ENCODE peak calls at places on chromosomes 6 and 20, in five cellular contexts. One of them, this sample, is unnamed.

GRCh38 chr20:13857304-13857703 is 72.5 kb downstream of the NDUFAF5 start:
- DNase-seq in AG10803: peak; percentile 31
- DNase-seq in neural progenitor cell: no peak
- DNase-seq in bronchial epithelial cell: no peak
- DNase-seq in CD8-positive, alpha-beta T cell: no peak
- DNase-seq in this sample: no peak

GRCh38 chr20:57826731-57827287 is 117.0 kb upstream of the PMEPA1 start:
- DNase-seq in neural progenitor cell: no peak
- DNase-seq in CD8-positive, alpha-beta T cell: no peak
- DNase-seq in bronchial epithelial cell: no peak
- DNase-seq in AG10803: no peak
- DNase-seq in this sample: no peak

GRCh38 chr20:24439737-24440136 is 29.7 kb upstream of the SYNDIG1 start:
- DNase-seq in neural progenitor cell: no peak
- DNase-seq in AG10803: no peak
- DNase-seq in CD8-positive, alpha-beta T cell: no peak
- DNase-seq in bronchial epithelial cell: no peak
- DNase-seq in this sample: no peak

GRCh38 chr20:23530937-23531567 is 37.2 kb downstream of the CST9L start:
- DNase-seq in AG10803: no peak
- DNase-seq in CD8-positive, alpha-beta T cell: no peak
- DNase-seq in neural progenitor cell: no peak
- DNase-seq in bronchial epithelial cell: no peak
- DNase-seq in this sample: no peak

GRCh38 chr6:219641-220198 is 72.6 kb upstream of the DUSP22 start:
- DNase-seq in CD8-positive, alpha-beta T cell: no peak
- DNase-seq in neural progenitor cell: peak; percentile 48
- DNase-seq in bronchial epithelial cell: peak; percentile 72
- DNase-seq in AG10803: peak; percentile 11
- DNase-seq in this sample: peak; percentile 22

GRCh38 chr6:111517965-111518364 is 34.9 kb upstream of the REV3L start:
- DNase-seq in neural progenitor cell: no peak
- DNase-seq in CD8-positive, alpha-beta T cell: no peak
- DNase-seq in bronchial epithelial cell: no peak
- DNase-seq in AG10803: no peak
- DNase-seq in this sample: no peak

GRCh38 chr6:27478141-27478705 is 5.3 kb upstream of the ZNF184 start:
- DNase-seq in CD8-positive, alpha-beta T cell: peak; percentile 8
- DNase-seq in bronchial epithelial cell: peak; percentile 21
- DNase-seq in neural progenitor cell: no peak
- DNase-seq in AG10803: peak; percentile 24
- DNase-seq in this sample: no peak

GRCh38 chr6:1670711-1671462 is 61.2 kb downstream of the FOXC1 start:
- DNase-seq in CD8-positive, alpha-beta T cell: no peak
- DNase-seq in neural progenitor cell: peak; percentile 44
- DNase-seq in AG10803: no peak
- DNase-seq in bronchial epithelial cell: peak; percentile 42
- DNase-seq in this sample: no peak

GRCh38 chr20:47993035-47993755 is 207.9 kb upstream of the SULF2 start:
- DNase-seq in CD8-positive, alpha-beta T cell: no peak
- DNase-seq in bronchial epithelial cell: peak; percentile 65
- DNase-seq in AG10803: no peak
- DNase-seq in neural progenitor cell: no peak
- DNase-seq in this sample: no peak

GRCh38 chr6:128028183-128028582 is 127.3 kb upstream of the THEMIS start:
- DNase-seq in CD8-positive, alpha-beta T cell: no peak
- DNase-seq in AG10803: no peak
- DNase-seq in neural progenitor cell: no peak
- DNase-seq in bronchial epithelial cell: no peak
- DNase-seq in this sample: no peak

This sample was measured in posterior cingulate gyrus.